ENCODE peak calls at places on chromosomes 16 and 17, in four cellular contexts. One of them, this sample, is unnamed.

GRCh38 chr17:48576479-48577309 is 1.5 kb downstream of the HOXB4 start:
- DNase-seq in K562: peak; percentile 82
- DNase-seq in tibial nerve: no peak
- DNase-seq in H1: no peak
- DNase-seq in this sample: no peak

GRCh38 chr17:11389583-11389982 is 148.6 kb downstream of the SHISA6 start:
- DNase-seq in K562: no peak
- DNase-seq in tibial nerve: no peak
- DNase-seq in H1: no peak
- DNase-seq in this sample: no peak

GRCh38 chr17:1764274-1764673 is 2.4 kb downstream of the SERPINF1 start:
- DNase-seq in K562: no peak
- DNase-seq in tibial nerve: peak; percentile 82
- DNase-seq in H1: no peak
- DNase-seq in this sample: peak; percentile 96

GRCh38 chr16:66439051-66439730 is 12.1 kb downstream of the BEAN1 start:
- DNase-seq in K562: no peak
- DNase-seq in tibial nerve: no peak
- DNase-seq in H1: no peak
- DNase-seq in this sample: no peak

GRCh38 chr17:10127819-10128375 is 70.5 kb downstream of the GAS7 start:
- DNase-seq in K562: no peak
- DNase-seq in tibial nerve: peak; percentile 77
- DNase-seq in H1: peak; percentile 21
- DNase-seq in this sample: no peak

GRCh38 chr17:15436399-15437369 is 30.7 kb downstream of the CDRT4 start:
- DNase-seq in K562: peak; percentile 63
- DNase-seq in tibial nerve: peak; percentile 71
- DNase-seq in H1: no peak
- DNase-seq in this sample: no peak

GRCh38 chr16:74902161-74902560 is 82.8 kb downstream of the WDR59 start:
- DNase-seq in K562: no peak
- DNase-seq in tibial nerve: no peak
- DNase-seq in H1: no peak
- DNase-seq in this sample: no peak

GRCh38 chr17:40179923-40180659 is 2.8 kb downstream of the RAPGEFL1 start:
- DNase-seq in K562: no peak
- DNase-seq in tibial nerve: no peak
- DNase-seq in H1: no peak
- DNase-seq in this sample: no peak

GRCh38 chr17:46020023-46020735 is 21.1 kb downstream of the STH start:
- DNase-seq in K562: no peak
- DNase-seq in tibial nerve: no peak
- DNase-seq in H1: no peak
- DNase-seq in this sample: no peak

GRCh38 chr16:14177704-14178103 is 106.6 kb downstream of the MRTFB start:
- DNase-seq in K562: no peak
- DNase-seq in tibial nerve: no peak
- DNase-seq in H1: no peak
- DNase-seq in this sample: no peak

GRCh38 chr16:13873835-13874438 is 46.0 kb upstream of the ERCC4 start:
- DNase-seq in K562: peak; percentile 30
- DNase-seq in tibial nerve: no peak
- DNase-seq in H1: no peak
- DNase-seq in this sample: no peak

GRCh38 chr17:40071720-40072480 is 9.1 kb downstream of the THRA start:
- DNase-seq in K562: no peak
- DNase-seq in tibial nerve: peak; percentile 79
- DNase-seq in H1: no peak
- DNase-seq in this sample: peak; percentile 94

GRCh38 chr17:19645608-19646250 is 2.8 kb upstream of the ALDH3A2 start:
- DNase-seq in K562: peak; percentile 35
- DNase-seq in tibial nerve: peak; percentile 39
- DNase-seq in H1: no peak
- DNase-seq in this sample: no peak

GRCh38 chr17:10162034-10162433 is 36.4 kb downstream of the GAS7 start:
- DNase-seq in K562: no peak
- DNase-seq in tibial nerve: no peak
- DNase-seq in H1: no peak
- DNase-seq in this sample: no peak

GRCh38 chr16:46753015-46753414 is 4.9 kb upstream of the MYLK3 start:
- DNase-seq in K562: no peak
- DNase-seq in tibial nerve: no peak
- DNase-seq in H1: no peak
- DNase-seq in this sample: no peak

GRCh38 chr16:6446370-6446769 is 886.3 kb upstream of the RBFOX1 start:
- DNase-seq in K562: peak; percentile 1
- DNase-seq in tibial nerve: no peak
- DNase-seq in H1: peak; percentile 7
- DNase-seq in this sample: no peak

GRCh38 chr16:12188674-12189249 is 212.2 kb downstream of the SNX29 start:
- DNase-seq in K562: no peak
- DNase-seq in tibial nerve: no peak
- DNase-seq in H1: no peak
- DNase-seq in this sample: no peak

GRCh38 chr16:83215417-83216001 is 588.7 kb downstream of the CDH13 start:
- DNase-seq in K562: peak; percentile 59
- DNase-seq in tibial nerve: no peak
- DNase-seq in H1: peak; percentile 47
- DNase-seq in this sample: no peak

GRCh38 chr16:68086336-68086821 is 1.2 kb downstream of the NFATC3 start:
- DNase-seq in K562: peak; percentile 65
- DNase-seq in tibial nerve: no peak
- DNase-seq in H1: no peak
- DNase-seq in this sample: no peak

GRCh38 chr16:84532855-84533486 is 28.5 kb upstream of the MEAK7 start:
- DNase-seq in K562: peak; percentile 49
- DNase-seq in tibial nerve: no peak
- DNase-seq in H1: no peak
- DNase-seq in this sample: no peak

GRCh38 chr16:17222756-17223411 is 247.9 kb downstream of the XYLT1 start:
- DNase-seq in K562: no peak
- DNase-seq in tibial nerve: peak; percentile 20
- DNase-seq in H1: no peak
- DNase-seq in this sample: no peak

GRCh38 chr16:78297066-78297666 is 197.7 kb downstream of the WWOX start:
- DNase-seq in K562: no peak
- DNase-seq in tibial nerve: no peak
- DNase-seq in H1: no peak
- DNase-seq in this sample: no peak

GRCh38 chr17:32487460-32488176 is 825 bp downstream of the CDK5R1 start:
- DNase-seq in K562: peak; percentile 41
- DNase-seq in tibial nerve: no peak
- DNase-seq in H1: no peak
- DNase-seq in this sample: no peak

GRCh38 chr16:84593825-84594724 is 23.8 kb downstream of the COTL1 start:
- DNase-seq in K562: peak; percentile 86
- DNase-seq in tibial nerve: no peak
- DNase-seq in H1: no peak
- DNase-seq in this sample: no peak

GRCh38 chr17:59888145-59888750 is 4.5 kb downstream of the TUBD1 start:
- DNase-seq in K562: no peak
- DNase-seq in tibial nerve: no peak
- DNase-seq in H1: no peak
- DNase-seq in this sample: no peak

GRCh38 chr16:82016268-82016667 is 5.0 kb upstream of the SDR42E1 start:
- DNase-seq in K562: peak; percentile 16
- DNase-seq in tibial nerve: peak; percentile 14
- DNase-seq in H1: no peak
- DNase-seq in this sample: no peak

GRCh38 chr16:81729451-81729850 is 49.6 kb upstream of the PLCG2 start:
- DNase-seq in K562: no peak
- DNase-seq in tibial nerve: no peak
- DNase-seq in H1: peak; percentile 88
- DNase-seq in this sample: no peak

GRCh38 chr16:2982402-2982801 is 2.2 kb upstream of the PKMYT1 start:
- DNase-seq in K562: no peak
- DNase-seq in tibial nerve: no peak
- DNase-seq in H1: no peak
- DNase-seq in this sample: no peak

GRCh38 chr17:45428954-45429337 is 3.7 kb downstream of the ARHGAP27 start:
- DNase-seq in K562: no peak
- DNase-seq in tibial nerve: no peak
- DNase-seq in H1: no peak
- DNase-seq in this sample: no peak

GRCh38 chr17:31842416-31843381 is 16.3 kb downstream of the COPRS start:
- DNase-seq in K562: peak; percentile 74
- DNase-seq in tibial nerve: peak; percentile 63
- DNase-seq in H1: peak; percentile 68
- DNase-seq in this sample: no peak

GRCh38 chr16:13621639-13622038 is 298.3 kb upstream of the ERCC4 start:
- DNase-seq in K562: no peak
- DNase-seq in tibial nerve: no peak
- DNase-seq in H1: no peak
- DNase-seq in this sample: no peak

GRCh38 chr16:55480228-55480655 is 1.2 kb downstream of the MMP2 start:
- DNase-seq in K562: peak; percentile 11
- DNase-seq in tibial nerve: peak; percentile 91
- DNase-seq in H1: no peak
- DNase-seq in this sample: peak; percentile 96

GRCh38 chr16:4704491-4704890 is 11.1 kb downstream of the NUDT16L1 start:
- DNase-seq in K562: no peak
- DNase-seq in tibial nerve: no peak
- DNase-seq in H1: no peak
- DNase-seq in this sample: no peak

GRCh38 chr17:44970136-44970737 is 2.1 kb upstream of the C1QL1 start:
- DNase-seq in K562: no peak
- DNase-seq in tibial nerve: no peak
- DNase-seq in H1: no peak
- DNase-seq in this sample: no peak

GRCh38 chr17:11495616-11496015 is 102.7 kb upstream of the DNAH9 start:
- DNase-seq in K562: no peak
- DNase-seq in tibial nerve: no peak
- DNase-seq in H1: no peak
- DNase-seq in this sample: peak; percentile 57

GRCh38 chr16:14564881-14565687 is 65.0 kb downstream of the PARN start:
- DNase-seq in K562: no peak
- DNase-seq in tibial nerve: no peak
- DNase-seq in H1: no peak
- DNase-seq in this sample: no peak

GRCh38 chr16:72985148-72985882 is 62.6 kb downstream of the ZFHX3 start:
- DNase-seq in K562: no peak
- DNase-seq in tibial nerve: peak; percentile 94
- DNase-seq in H1: no peak
- DNase-seq in this sample: no peak

GRCh38 chr16:86037999-86038922 is 139.3 kb downstream of the IRF8 start:
- DNase-seq in K562: no peak
- DNase-seq in tibial nerve: no peak
- DNase-seq in H1: no peak
- DNase-seq in this sample: no peak

GRCh38 chr17:57708401-57708800 is 36.7 kb downstream of the CCDC182 start:
- DNase-seq in K562: no peak
- DNase-seq in tibial nerve: no peak
- DNase-seq in H1: no peak
- DNase-seq in this sample: no peak
- TF ChIP-seq EP300 in K562: no peak
- TF ChIP-seq EP300 in tibial nerve: no peak
- TF ChIP-seq EP300 in H1: no peak
- TF ChIP-seq EP300 in this sample: no peak

GRCh38 chr16:50721549-50722409 is 20.1 kb upstream of the CYLD start:
- DNase-seq in K562: no peak
- DNase-seq in tibial nerve: no peak
- DNase-seq in H1: no peak
- DNase-seq in this sample: no peak

GRCh38 chr16:50722960-50723359 is 18.9 kb upstream of the CYLD start:
- DNase-seq in K562: no peak
- DNase-seq in tibial nerve: no peak
- DNase-seq in H1: no peak
- DNase-seq in this sample: no peak

GRCh38 chr16:50724237-50724747 is 17.6 kb upstream of the CYLD start:
- DNase-seq in K562: no peak
- DNase-seq in tibial nerve: no peak
- DNase-seq in H1: no peak
- DNase-seq in this sample: no peak

GRCh38 chr16:50719401-50720337 is 22.2 kb upstream of the CYLD start:
- DNase-seq in K562: no peak
- DNase-seq in tibial nerve: no peak
- DNase-seq in H1: no peak
- DNase-seq in this sample: no peak

GRCh38 chr16:50722410-50722737 is 19.5 kb upstream of the CYLD start:
- DNase-seq in K562: no peak
- DNase-seq in tibial nerve: no peak
- DNase-seq in H1: no peak
- DNase-seq in this sample: no peak
- TF ChIP-seq EP300 in K562: no peak
- TF ChIP-seq EP300 in tibial nerve: no peak
- TF ChIP-seq EP300 in H1: no peak
- TF ChIP-seq EP300 in this sample: no peak

DNA sequence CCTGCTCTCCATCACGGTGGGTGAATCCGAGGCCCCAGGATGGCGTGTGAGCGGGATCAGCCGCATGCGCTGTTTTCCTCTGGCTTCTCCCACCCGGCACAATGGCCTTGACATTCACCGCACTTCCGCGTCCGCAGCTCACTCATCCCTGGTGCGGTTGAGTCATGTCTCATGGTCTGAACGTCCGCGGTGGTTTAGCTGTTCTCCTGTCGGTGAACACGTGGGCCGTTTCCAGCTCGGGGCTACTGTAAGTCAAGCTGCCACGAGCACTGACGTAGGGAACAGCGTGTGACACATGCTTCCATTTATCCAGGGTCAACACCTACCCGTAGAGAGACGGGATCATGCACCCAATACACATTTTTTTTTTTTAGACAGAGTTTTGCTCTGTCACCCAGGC is 15.3 kb upstream of the CACNA1H start:
- DNase-seq in K562: peak; percentile 59
- DNase-seq in tibial nerve: no peak
- DNase-seq in H1: no peak
- DNase-seq in this sample: no peak
- TF ChIP-seq EP300 in K562: no peak
- TF ChIP-seq EP300 in tibial nerve: no peak
- TF ChIP-seq EP300 in H1: no peak
- TF ChIP-seq EP300 in this sample: no peak

GRCh38 chr17:76736349-76737081 is 616 bp downstream of the SRSF2 start:
- DNase-seq in K562: peak; percentile 86
- DNase-seq in tibial nerve: peak; percentile 45
- DNase-seq in H1: no peak
- DNase-seq in this sample: peak; percentile 94

GRCh38 chr17:76735586-76736348 is 1.4 kb downstream of the SRSF2 start:
- DNase-seq in K562: peak; percentile 15
- DNase-seq in tibial nerve: no peak
- DNase-seq in H1: no peak
- DNase-seq in this sample: peak; percentile 92

GRCh38 chr17:76737676-76738467 is at the start of gene MFSD11:
- DNase-seq in K562: peak; percentile 95
- DNase-seq in tibial nerve: peak; percentile 73
- DNase-seq in H1: peak; percentile 87
- DNase-seq in this sample: peak; percentile 96

GRCh38 chr17:76738468-76738850 is 540 bp downstream of the MFSD11 start:
- DNase-seq in K562: peak; percentile 20
- DNase-seq in tibial nerve: no peak
- DNase-seq in H1: no peak
- DNase-seq in this sample: no peak

GRCh38 chr17:76737082-76737675 is at the start of gene SRSF2:
- DNase-seq in K562: peak; percentile 98
- DNase-seq in tibial nerve: peak; percentile 97
- DNase-seq in H1: peak; percentile 95
- DNase-seq in this sample: peak; percentile 100
- TF ChIP-seq EP300 in K562: peak; percentile 79
- TF ChIP-seq EP300 in tibial nerve: peak; percentile 100
- TF ChIP-seq EP300 in H1: peak; percentile 85
- TF ChIP-seq EP300 in this sample: no peak

GRCh38 chr16:19926449-19927390 is 42.1 kb upstream of the GPRC5B start:
- DNase-seq in K562: peak; percentile 19
- DNase-seq in tibial nerve: no peak
- DNase-seq in H1: no peak
- DNase-seq in this sample: no peak
- TF ChIP-seq EP300 in K562: no peak
- TF ChIP-seq EP300 in tibial nerve: no peak
- TF ChIP-seq EP300 in H1: no peak
- TF ChIP-seq EP300 in this sample: no peak

This sample was measured in esophagus muscularis mucosa.